ENCODE peak calls at places on chromosomes 6 and 20, in seven cellular contexts. O, B, H, Y, D, I and Q are unnamed samples.
A peak's percentile ranks its signal among the peaks of the same experiment; 100 is the strongest.

GRCh38 chr6:82045965-82046756 is 201.4 kb downstream of the IBTK start:
- DNase-seq in Y (no peak), O (no peak), I (peak; percentile 98), B (no peak), H (no peak), D (no peak), Q (no peak)

GRCh38 chr20:64152906-64153305 is 11.3 kb upstream of the MYT1 start:
- DNase-seq in Y (peak; percentile 93), B (no peak), D (no peak), O (no peak), I (no peak), H (no peak), Q (no peak)

GRCh38 chr20:40286991-40287531 is 402.0 kb downstream of the MAFB start:
- DNase-seq in I (no peak), H (peak; percentile 22), Y (no peak), D (no peak), O (no peak), B (no peak), Q (peak; percentile 42)

GRCh38 chr20:63494084-63494419 is 4.8 kb downstream of the EEF1A2 start:
- DNase-seq in D (no peak), I (no peak), Y (no peak), O (no peak), B (no peak), H (no peak), Q (no peak)

GRCh38 chr6:36210157-36210556 is 13.6 kb downstream of the BRPF3 start:
- DNase-seq in B (no peak), O (no peak), H (no peak), D (no peak), I (no peak), Y (no peak), Q (no peak)

GRCh38 chr6:144343736-144344428 is 58.7 kb downstream of the UTRN start:
- DNase-seq in D (peak; percentile 63), O (no peak), H (no peak), I (no peak), Y (no peak), B (no peak), Q (no peak)

GRCh38 chr20:38633577-38634093 is 32.0 kb downstream of the ARHGAP40 start:
- DNase-seq in H (no peak), B (peak; percentile 84), O (peak; percentile 57), I (peak; percentile 48), Y (peak; percentile 62), D (peak; percentile 67), Q (no peak)

GRCh38 chr6:26217714-26218075 is 130.5 kb downstream of the HFE start:
- DNase-seq in H (no peak), O (no peak), Y (no peak), I (peak; percentile 52), B (no peak), D (no peak), Q (no peak)

GRCh38 chr6:136751478-136751956 is 40.8 kb downstream of the MAP3K5 start:
- DNase-seq in Y (no peak), O (no peak), H (no peak), D (peak; percentile 60), B (no peak), I (peak; percentile 30), Q (no peak)

GRCh38 chr20:18267815-18268214 is 20.5 kb upstream of the ZNF133 start:
- DNase-seq in D (no peak), I (no peak), H (no peak), O (no peak), B (no peak), Y (no peak), Q (no peak)

GRCh38 chr6:122798099-122798641 is 9.1 kb downstream of the SMPDL3A start:
- DNase-seq in H (no peak), I (peak; percentile 64), D (no peak), Y (peak; percentile 27), B (peak; percentile 67), O (no peak), Q (no peak)

GRCh38 chr6:134511984-134512383 is 194.1 kb upstream of the SGK1 start:
- DNase-seq in D (no peak), Y (no peak), O (no peak), I (no peak), H (no peak), B (no peak), Q (no peak)

GRCh38 chr20:47204008-47204745 is 152.3 kb downstream of the ZMYND8 start:
- DNase-seq in Y (no peak), H (no peak), D (no peak), B (peak; percentile 88), O (no peak), I (peak; percentile 68), Q (no peak)

GRCh38 chr6:95601133-95601532 is 23.8 kb downstream of the MANEA start:
- DNase-seq in I (peak; percentile 67), B (no peak), D (no peak), O (no peak), H (no peak), Y (no peak), Q (no peak)

GRCh38 chr20:10762216-10762615 is 88.4 kb upstream of the JAG1 start:
- DNase-seq in I (no peak), B (no peak), H (no peak), O (no peak), Y (no peak), D (no peak), Q (no peak)

GRCh38 chr20:62539208-62539607 is 63.4 kb upstream of the GATA5 start:
- DNase-seq in D (no peak), Y (no peak), O (no peak), I (no peak), H (no peak), B (no peak), Q (no peak)

GRCh38 chr20:46348231-46348803 is 40.0 kb upstream of the CDH22 start:
- DNase-seq in Y (no peak), H (no peak), D (no peak), B (no peak), O (no peak), I (peak; percentile 29), Q (no peak)

GRCh38 chr20:36861875-36862801 is 13.8 kb upstream of the TLDC2 start:
- DNase-seq in O (no peak), D (no peak), Y (peak; percentile 85), I (peak; percentile 93), H (no peak), B (no peak), Q (peak; percentile 44)

GRCh38 chr6:24659547-24659946 is 7.2 kb downstream of the TDP2 start:
- DNase-seq in I (peak; percentile 3), H (no peak), D (no peak), Y (no peak), B (no peak), O (no peak), Q (no peak)

GRCh38 chr6:46903175-46903574 is 18.6 kb downstream of the ADGRF5 start:
- DNase-seq in Y (no peak), I (no peak), B (no peak), D (no peak), O (no peak), H (no peak), Q (no peak)

GRCh38 chr20:8335796-8336195 is 203.7 kb downstream of the PLCB1 start:
- DNase-seq in O (no peak), B (no peak), D (no peak), I (no peak), Y (no peak), H (no peak), Q (no peak)

GRCh38 chr20:24134284-24134683 is 145.7 kb upstream of the GGTLC1 start:
- DNase-seq in B (no peak), O (no peak), H (no peak), Y (no peak), D (no peak), I (peak; percentile 23), Q (no peak)